ENCODE peak calls at places on chromosome 1, in eight cellular contexts. L, H, N, M, T, J, X and B are unnamed samples.

GRCh38 chr1:221778535-221779142 is 36.8 kb upstream of the DUSP10 start:
- DNase-seq in H (no peak), T (no peak), L (no peak), N (no peak), M (no peak), J (no peak), X (no peak), B (no peak)

GRCh38 chr1:207088731-207089626 is at the start of gene C4BPB:
- DNase-seq in L (no peak), J (peak), H (no peak), M (no peak), X (peak), N (no peak), T (no peak), B (no peak)

GRCh38 chr1:59750612-59751395 is 63.9 kb upstream of the HOOK1 start:
- DNase-seq in T (no peak), N (peak), X (peak), H (no peak), L (no peak), M (no peak), J (no peak), B (no peak)

GRCh38 chr1:199684686-199685273 is 342.7 kb upstream of the NR5A2 start:
- DNase-seq in L (no peak), M (peak), H (no peak), N (no peak), J (peak), T (no peak), X (peak), B (peak)

GRCh38 chr1:19164274-19165015 is 45.6 kb downstream of the UBR4 start:
- DNase-seq in X (no peak), N (no peak), M (no peak), T (no peak), H (no peak), J (no peak), L (no peak), B (no peak)

GRCh38 chr1:9293512-9294439 is 1.1 kb downstream of the SPSB1 start:
- DNase-seq in X (peak), M (peak), J (peak), H (peak), N (peak), L (no peak), T (no peak), B (peak)

GRCh38 chr1:182217071-182217470 is 155.6 kb upstream of the ZNF648 start:
- DNase-seq in N (no peak), T (no peak), H (no peak), X (no peak), M (no peak), L (no peak), J (no peak), B (no peak)

GRCh38 chr1:157988002-157988401 is 5.4 kb upstream of the KIRREL1 start:
- DNase-seq in L (no peak), H (no peak), X (no peak), J (no peak), N (no peak), T (no peak), M (no peak), B (no peak)

GRCh38 chr1:8347635-8348034 is 29.7 kb downstream of the SLC45A1 start:
- DNase-seq in L (no peak), T (no peak), X (no peak), N (no peak), M (no peak), J (no peak), H (no peak), B (no peak)

GRCh38 chr1:224670506-224670905 is 54.4 kb downstream of the CNIH3 start:
- DNase-seq in X (no peak), J (no peak), H (no peak), L (no peak), M (no peak), N (no peak), T (no peak), B (no peak)